ENCODE peak calls at places on chromosomes 3 and 15, in six cellular contexts. Y is H9, W is mesenchymal stem cell, R is IMR-90, B is H1, S is trophoblast cell. V is an unnamed sample.

GRCh38 chr3:4571690-4572334 is 78.7 kb downstream of the ITPR1 start:
- DNase-seq in R (no peak), S (no peak), B (no peak), Y (no peak), W (peak; percentile 24), V (no peak)

GRCh38 chr3:151468284-151468917 is 7.5 kb upstream of the IGSF10 start:
- DNase-seq in Y (peak; percentile 65), B (peak; percentile 58), W (peak; percentile 69), S (peak; percentile 30), R (peak; percentile 62), V (peak; percentile 57)

GRCh38 chr3:11495948-11496557 is 147.7 kb downstream of the VGLL4 start:
- DNase-seq in B (no peak), Y (peak; percentile 65), W (no peak), S (no peak), R (no peak), V (peak; percentile 67)

GRCh38 chr3:15114466-15115358 is 15.8 kb upstream of the RBSN start:
- DNase-seq in S (no peak), R (no peak), Y (no peak), W (no peak), B (no peak), V (no peak)

GRCh38 chr3:66693461-66693912 is 192.7 kb upstream of the LRIG1 start:
- DNase-seq in Y (no peak), S (no peak), B (no peak), R (peak; percentile 43), W (no peak), V (no peak)

GRCh38 chr15:78909791-78910228 is 35.0 kb downstream of the CTSH start:
- DNase-seq in B (peak; percentile 79), R (peak; percentile 45), Y (peak; percentile 67), W (peak; percentile 64), S (no peak), V (peak; percentile 68)

GRCh38 chr3:185069583-185070030 is 83.3 kb downstream of the C3orf70 start:
- DNase-seq in S (no peak), W (no peak), B (peak; percentile 86), R (no peak), Y (peak; percentile 91), V (peak; percentile 32)

GRCh38 chr3:98786364-98786930 is 23.3 kb downstream of the ST3GAL6 start:
- DNase-seq in W (no peak), Y (no peak), B (no peak), S (peak; percentile 95), R (no peak), V (no peak)

GRCh38 chr3:89847955-89848354 is 740.5 kb downstream of the EPHA3 start:
- DNase-seq in W (no peak), Y (no peak), S (no peak), R (no peak), B (no peak), V (no peak)

GRCh38 chr3:55617385-55617784 is 130.3 kb upstream of the WNT5A start:
- DNase-seq in Y (no peak), W (no peak), B (no peak), S (no peak), R (no peak), V (no peak)

GRCh38 chr3:115100172-115100571 is 46.9 kb downstream of the ZBTB20 start:
- DNase-seq in S (no peak), B (no peak), W (peak; percentile 75), Y (no peak), R (peak; percentile 70), V (no peak)

GRCh38 chr15:78574944-78575343 is 9.6 kb downstream of the CHRNA5 start:
- DNase-seq in R (no peak), S (no peak), B (no peak), Y (no peak), W (no peak), V (no peak)

GRCh38 chr15:31375772-31376171 is 49.1 kb downstream of the KLF13 start:
- DNase-seq in S (no peak), W (no peak), R (no peak), Y (no peak), B (no peak), V (no peak)

GRCh38 chr3:129291487-129291886 is 12.8 kb downstream of the HMCES start:
- DNase-seq in R (peak; percentile 49), S (no peak), B (no peak), Y (no peak), W (no peak), V (no peak)

GRCh38 chr15:45166792-45167630 is 20.8 kb downstream of the SHF start:
- DNase-seq in W (peak; percentile 86), B (peak; percentile 90), R (peak; percentile 75), S (peak; percentile 29), Y (peak; percentile 92), V (peak; percentile 77)

GRCh38 chr3:183502237-183502636 is 53.3 kb downstream of the KLHL6 start:
- DNase-seq in B (no peak), R (no peak), Y (no peak), W (no peak), S (no peak), V (no peak)

GRCh38 chr15:94107652-94108051 is 123.7 kb upstream of the MCTP2 start:
- DNase-seq in W (no peak), R (no peak), B (no peak), Y (no peak), S (no peak), V (no peak)

GRCh38 chr3:151837057-151837456 is 23.1 kb downstream of the AADAC start:
- DNase-seq in S (peak; percentile 81), R (peak; percentile 89), Y (peak; percentile 40), W (peak; percentile 82), B (no peak), V (peak; percentile 27)

GRCh38 chr3:192275741-192276355 is 451.5 kb downstream of the FGF12 start:
- DNase-seq in B (no peak), Y (no peak), R (peak; percentile 14), W (peak; percentile 4), S (no peak), V (no peak)

GRCh38 chr15:77738441-77739437 is 106.0 kb upstream of the LINGO1 start:
- DNase-seq in B (peak; percentile 67), W (no peak), S (no peak), Y (peak; percentile 63), R (no peak), V (no peak)

GRCh38 chr3:25483456-25483855 is 55.4 kb downstream of the RARB start:
- DNase-seq in S (no peak), R (no peak), Y (no peak), W (no peak), B (no peak), V (no peak)

GRCh38 chr3:127035672-127036071 is 52.8 kb downstream of the PLXNA1 start:
- DNase-seq in Y (no peak), W (peak; percentile 82), S (no peak), B (no peak), R (peak; percentile 77), V (no peak)

GRCh38 chr3:129398803-129399144 is 29.7 kb downstream of the EFCAB12 start:
- DNase-seq in S (no peak), Y (no peak), R (peak; percentile 29), W (peak; percentile 65), B (no peak), V (no peak)

GRCh38 chr3:147049901-147050300 is 356.4 kb downstream of the ZIC4 start:
- DNase-seq in S (no peak), W (no peak), Y (no peak), R (no peak), B (no peak), V (no peak)

GRCh38 chr3:147049305-147049704 is 357.0 kb downstream of the ZIC4 start:
- DNase-seq in R (no peak), Y (no peak), B (no peak), W (no peak), S (no peak), V (no peak)

DNA sequence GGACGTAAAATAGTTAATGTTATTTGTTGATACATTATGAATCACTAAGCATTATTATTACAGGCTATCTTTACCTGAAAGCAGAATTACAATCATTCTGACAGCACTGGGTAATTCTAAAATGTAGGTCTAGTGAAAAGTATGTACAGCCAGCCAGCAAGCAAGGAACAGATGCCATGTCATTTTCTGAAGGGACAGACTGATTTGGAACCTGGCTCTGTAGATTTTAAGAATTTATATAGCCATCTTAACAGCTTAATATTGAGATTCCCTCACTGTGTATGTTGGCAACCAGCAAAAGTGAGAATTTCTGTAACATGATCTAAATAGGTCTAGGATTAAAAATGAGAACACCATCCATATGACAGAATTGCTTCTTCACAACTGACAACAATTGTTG is 359.4 kb downstream of the ZIC4 start:
- DNase-seq in B (no peak), Y (no peak), S (no peak), W (no peak), R (no peak), V (no peak)
- H3K14ac ChIP-seq in B (no peak overlapping the region), Y (no peak overlapping the region), S (no peak overlapping the region), W (no peak overlapping the region), R (no peak overlapping the region), V (no peak overlapping the region)

GRCh38 chr3:190831225-190831624 is 31.3 kb downstream of the GMNC start:
- DNase-seq in W (no peak), Y (no peak), S (no peak), R (no peak), B (no peak), V (no peak)

GRCh38 chr3:190825389-190826016 is 37.0 kb downstream of the GMNC start:
- DNase-seq in R (no peak), S (no peak), W (no peak), B (no peak), Y (no peak), V (no peak)

GRCh38 chr3:190830031-190830430 is 32.5 kb downstream of the GMNC start:
- DNase-seq in R (no peak), B (no peak), W (no peak), Y (no peak), S (no peak), V (no peak)

DNA sequence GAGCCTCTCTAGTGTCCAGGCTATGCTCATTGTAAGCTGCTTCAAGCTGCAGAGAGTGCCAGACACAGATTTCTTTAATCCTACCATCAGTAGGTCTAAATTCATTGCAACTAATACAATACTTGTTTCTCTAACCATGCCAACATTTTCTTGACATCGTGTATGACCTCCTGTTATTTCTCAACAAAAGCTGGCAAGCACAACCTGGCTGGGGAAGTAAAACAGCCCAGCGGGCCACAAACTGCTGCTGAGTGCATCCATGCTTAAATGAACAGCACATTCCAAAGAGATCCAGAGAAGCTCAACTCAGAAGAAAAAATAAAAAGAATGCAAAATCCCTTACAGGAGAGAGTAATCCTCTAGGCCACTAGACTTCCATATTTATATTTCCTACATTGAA is 36.5 kb downstream of the GMNC start:
- DNase-seq in Y (no peak), S (no peak), R (no peak), B (no peak), W (no peak), V (no peak)
- H3K14ac ChIP-seq in Y (no peak overlapping the region), S (no peak overlapping the region), R (no peak overlapping the region), B (no peak overlapping the region), W (no peak overlapping the region), V (no peak overlapping the region)

GRCh38 chr3:124535306-124535705 is 194.9 kb upstream of the UMPS start:
- DNase-seq in B (no peak), Y (no peak), S (no peak), W (no peak), R (no peak), V (no peak)
- H3K14ac ChIP-seq in B (no peak overlapping the region), Y (no peak overlapping the region), S (no peak overlapping the region), W (no peak overlapping the region), R (no peak overlapping the region), V (no peak overlapping the region)

GRCh38 chr15:86834115-86834863 is 754.6 kb downstream of the AGBL1 start:
- DNase-seq in R (no peak), W (no peak), S (no peak), B (no peak), Y (no peak), V (no peak)

GRCh38 chr15:86833595-86833994 is 753.9 kb downstream of the AGBL1 start:
- DNase-seq in B (no peak), Y (no peak), W (no peak), R (no peak), S (no peak), V (no peak)

GRCh38 chr15:86837631-86838030 is 758.0 kb downstream of the AGBL1 start:
- DNase-seq in B (no peak), Y (no peak), S (no peak), R (no peak), W (no peak), V (no peak)

GRCh38 chr15:86839502-86839901 is 759.8 kb downstream of the AGBL1 start:
- DNase-seq in B (no peak), W (no peak), S (no peak), R (no peak), Y (no peak), V (no peak)
- H3K14ac ChIP-seq in B (no peak overlapping the region), W (no peak overlapping the region), S (no peak overlapping the region), R (no peak overlapping the region), Y (no peak overlapping the region), V (no peak overlapping the region)

V was measured in neuronal stem cell.